ENCODE peak calls at places on chromosome 14, in seven cellular contexts. B, L, A, W, G, J and V are unnamed samples.

GRCh38 chr14:57189070-57189469 is 79.6 kb downstream of the EXOC5 start:
- DNase-seq in B (peak; percentile 82), L (no peak), A (no peak), W (peak; percentile 4), G (peak; percentile 22), J (no peak), V (no peak)

GRCh38 chr14:75991753-75992152 is 6.2 kb downstream of the IFT43 start:
- DNase-seq in B (no peak), L (no peak), A (no peak), W (no peak), G (no peak), J (no peak), V (no peak)

GRCh38 chr14:30020271-30020670 is 92.6 kb upstream of the PRKD1 start:
- DNase-seq in B (no peak), L (no peak), A (no peak), W (no peak), G (peak; percentile 11), J (no peak), V (no peak)

GRCh38 chr14:104895786-104896642 is 28.7 kb upstream of the PLD4 start:
- DNase-seq in B (peak; percentile 94), L (no peak), A (peak; percentile 75), W (no peak), G (no peak), J (no peak), V (no peak)

GRCh38 chr14:29749327-29749726 is 178.3 kb downstream of the PRKD1 start:
- DNase-seq in B (no peak), L (no peak), A (no peak), W (peak; percentile 39), G (peak; percentile 44), J (no peak), V (peak; percentile 11)

GRCh38 chr14:54398028-54398368 is 1.2 kb downstream of the CDKN3 start:
- DNase-seq in B (no peak), L (no peak), A (no peak), W (no peak), G (no peak), J (no peak), V (no peak)

GRCh38 chr14:102760485-102761193 is 16.6 kb upstream of the TRAF3 start:
- DNase-seq in B (no peak), L (no peak), A (no peak), W (no peak), G (no peak), J (no peak), V (no peak)

GRCh38 chr14:24976599-24976998 is 73.3 kb downstream of the STXBP6 start:
- DNase-seq in B (no peak), L (no peak), A (no peak), W (no peak), G (no peak), J (no peak), V (no peak)

GRCh38 chr14:101062611-101063010 is 159.1 kb upstream of the RTL1 start:
- DNase-seq in B (no peak), L (no peak), A (peak; percentile 32), W (no peak), G (no peak), J (no peak), V (no peak)

GRCh38 chr14:21498540-21499526 is 12.3 kb downstream of the METTL3 start:
- DNase-seq in B (peak; percentile 81), L (peak; percentile 29), A (no peak), W (no peak), G (peak; percentile 63), J (peak; percentile 23), V (no peak)

GRCh38 chr14:22448905-22449611 is 140.0 kb downstream of the DAD1 start:
- DNase-seq in B (no peak), L (no peak), A (no peak), W (no peak), G (no peak), J (no peak), V (no peak)

GRCh38 chr14:101470266-101470665 is 91.0 kb upstream of the DIO3 start:
- DNase-seq in B (no peak), L (no peak), A (peak; percentile 62), W (no peak), G (no peak), J (no peak), V (no peak)

GRCh38 chr14:21039585-21040369 is 2.4 kb upstream of the RNASE7 start:
- DNase-seq in B (peak; percentile 5), L (peak; percentile 31), A (no peak), W (peak; percentile 27), G (peak; percentile 31), J (peak; percentile 63), V (no peak)

GRCh38 chr14:69877492-69877891 is 1.7 kb upstream of the SMOC1 start:
- DNase-seq in B (peak; percentile 57), L (no peak), A (no peak), W (peak; percentile 7), G (peak; percentile 10), J (no peak), V (peak; percentile 20)

GRCh38 chr14:74217672-74218448 is 21.4 kb upstream of the VSX2 start:
- DNase-seq in B (peak; percentile 49), L (peak; percentile 56), A (peak; percentile 74), W (no peak), G (peak; percentile 60), J (peak; percentile 90), V (no peak)

GRCh38 chr14:22084393-22085281 is 411.0 kb upstream of the OR4E1 start:
- DNase-seq in B (peak; percentile 11), L (peak; percentile 47), A (no peak), W (peak; percentile 31), G (peak; percentile 13), J (peak; percentile 8), V (no peak)

GRCh38 chr14:78327426-78328210 is 157.4 kb downstream of the NRXN3 start:
- DNase-seq in B (no peak), L (no peak), A (no peak), W (no peak), G (no peak), J (no peak), V (no peak)

GRCh38 chr14:20295067-20295466 is 10.7 kb downstream of the TTC5 start:
- DNase-seq in B (no peak), L (peak; percentile 13), A (no peak), W (no peak), G (no peak), J (no peak), V (no peak)

GRCh38 chr14:85444685-85445084 is 85.3 kb upstream of the FLRT2 start:
- DNase-seq in B (peak; percentile 82), L (no peak), A (no peak), W (peak; percentile 16), G (peak; percentile 15), J (no peak), V (no peak)

GRCh38 chr14:34633697-34634096 is 3.7 kb upstream of the SNX6 start:
- DNase-seq in B (no peak), L (no peak), A (no peak), W (no peak), G (no peak), J (no peak), V (no peak)

GRCh38 chr14:60775296-60775695 is 40.7 kb downstream of the MNAT1 start:
- DNase-seq in B (no peak), L (no peak), A (no peak), W (peak; percentile 27), G (no peak), J (no peak), V (no peak)

GRCh38 chr14:22977684-22978486 is 4.5 kb downstream of the AJUBA start:
- DNase-seq in B (no peak), L (no peak), A (no peak), W (peak; percentile 89), G (no peak), J (peak; percentile 91), V (peak; percentile 83)

GRCh38 chr14:63051301-63051700 is 6.0 kb upstream of the KCNH5 start:
- DNase-seq in B (no peak), L (no peak), A (no peak), W (no peak), G (no peak), J (no peak), V (no peak)

GRCh38 chr14:58238252-58239247 is 6.1 kb upstream of the PSMA3 start:
- DNase-seq in B (no peak), L (no peak), A (no peak), W (no peak), G (no peak), J (no peak), V (no peak)

GRCh38 chr14:75022655-75023054 is 19.9 kb downstream of the EIF2B2 start:
- DNase-seq in B (no peak), L (no peak), A (no peak), W (no peak), G (no peak), J (peak; percentile 26), V (peak; percentile 8)

GRCh38 chr14:56194062-56194461 is 75.9 kb downstream of the PELI2 start:
- DNase-seq in B (peak; percentile 26), L (peak; percentile 6), A (no peak), W (no peak), G (no peak), J (no peak), V (no peak)

GRCh38 chr14:62914025-62914424 is 131.2 kb downstream of the KCNH5 start:
- DNase-seq in B (no peak), L (no peak), A (no peak), W (peak; percentile 2), G (no peak), J (no peak), V (no peak)

GRCh38 chr14:75513911-75514672 is 8.2 kb upstream of the BATF start:
- DNase-seq in B (no peak), L (no peak), A (no peak), W (no peak), G (no peak), J (no peak), V (no peak)